ENCODE peak calls at places on chromosomes 13 and 19, in eight cellular contexts. One of them, this sample, is unnamed.

GRCh38 chr13:27079421-27079958 is 92.1 kb downstream of the USP12 start:
- DNase-seq in cardiac fibroblast: peak
- DNase-seq in hepatocyte: no peak
- DNase-seq in A549: no peak
- DNase-seq in dorsolateral prefrontal cortex: no peak
- DNase-seq in foreskin fibroblast: peak
- DNase-seq in heart right ventricle: no peak
- DNase-seq in colonic mucosa: no peak
- DNase-seq in this sample: no peak

GRCh38 chr19:14021474-14021873 is 6.5 kb upstream of the RLN3 start:
- DNase-seq in cardiac fibroblast: no peak
- DNase-seq in hepatocyte: no peak
- DNase-seq in A549: no peak
- DNase-seq in dorsolateral prefrontal cortex: no peak
- DNase-seq in foreskin fibroblast: no peak
- DNase-seq in heart right ventricle: no peak
- DNase-seq in colonic mucosa: no peak
- DNase-seq in this sample: no peak

GRCh38 chr19:11848594-11849263 is at the start of gene ZNF439:
- DNase-seq in cardiac fibroblast: peak
- DNase-seq in hepatocyte: peak
- DNase-seq in A549: no peak
- DNase-seq in dorsolateral prefrontal cortex: peak
- DNase-seq in foreskin fibroblast: peak
- DNase-seq in heart right ventricle: peak
- DNase-seq in colonic mucosa: peak
- DNase-seq in this sample: peak

GRCh38 chr13:105465745-105466144 is 1069.7 kb downstream of the EFNB2 start:
- DNase-seq in cardiac fibroblast: no peak
- DNase-seq in hepatocyte: no peak
- DNase-seq in A549: no peak
- DNase-seq in dorsolateral prefrontal cortex: no peak
- DNase-seq in foreskin fibroblast: no peak
- DNase-seq in heart right ventricle: no peak
- DNase-seq in colonic mucosa: no peak
- DNase-seq in this sample: no peak

GRCh38 chr13:59533561-59534337 is 630.0 kb downstream of the DIAPH3 start:
- DNase-seq in cardiac fibroblast: peak
- DNase-seq in hepatocyte: no peak
- DNase-seq in A549: no peak
- DNase-seq in dorsolateral prefrontal cortex: no peak
- DNase-seq in foreskin fibroblast: no peak
- DNase-seq in heart right ventricle: no peak
- DNase-seq in colonic mucosa: no peak
- DNase-seq in this sample: no peak

GRCh38 chr13:45821861-45822260 is 29.7 kb downstream of the SIAH3 start:
- DNase-seq in cardiac fibroblast: no peak
- DNase-seq in hepatocyte: no peak
- DNase-seq in A549: no peak
- DNase-seq in dorsolateral prefrontal cortex: no peak
- DNase-seq in foreskin fibroblast: no peak
- DNase-seq in heart right ventricle: no peak
- DNase-seq in colonic mucosa: no peak
- DNase-seq in this sample: no peak

GRCh38 chr19:30539315-30539714 is 167.1 kb downstream of the ZNF536 start:
- DNase-seq in cardiac fibroblast: no peak
- DNase-seq in hepatocyte: no peak
- DNase-seq in A549: no peak
- DNase-seq in dorsolateral prefrontal cortex: no peak
- DNase-seq in foreskin fibroblast: no peak
- DNase-seq in heart right ventricle: no peak
- DNase-seq in colonic mucosa: no peak
- DNase-seq in this sample: no peak

GRCh38 chr19:49710372-49710951 is 19.5 kb downstream of the CPT1C start:
- DNase-seq in cardiac fibroblast: peak
- DNase-seq in hepatocyte: no peak
- DNase-seq in A549: no peak
- DNase-seq in dorsolateral prefrontal cortex: no peak
- DNase-seq in foreskin fibroblast: peak
- DNase-seq in heart right ventricle: no peak
- DNase-seq in colonic mucosa: no peak
- DNase-seq in this sample: no peak

GRCh38 chr19:42083537-42083936 is 7.6 kb downstream of the ZNF574 start:
- DNase-seq in cardiac fibroblast: no peak
- DNase-seq in hepatocyte: no peak
- DNase-seq in A549: no peak
- DNase-seq in dorsolateral prefrontal cortex: no peak
- DNase-seq in foreskin fibroblast: no peak
- DNase-seq in heart right ventricle: no peak
- DNase-seq in colonic mucosa: no peak
- DNase-seq in this sample: no peak

GRCh38 chr13:39634956-39635355 is 20.5 kb upstream of the COG6 start:
- DNase-seq in cardiac fibroblast: no peak
- DNase-seq in hepatocyte: no peak
- DNase-seq in A549: no peak
- DNase-seq in dorsolateral prefrontal cortex: no peak
- DNase-seq in foreskin fibroblast: no peak
- DNase-seq in heart right ventricle: no peak
- DNase-seq in colonic mucosa: no peak
- DNase-seq in this sample: no peak

GRCh38 chr19:42316223-42317211 is 3.4 kb downstream of the TMEM145 start:
- DNase-seq in cardiac fibroblast: peak
- DNase-seq in hepatocyte: no peak
- DNase-seq in A549: no peak
- DNase-seq in dorsolateral prefrontal cortex: no peak
- DNase-seq in foreskin fibroblast: peak
- DNase-seq in heart right ventricle: no peak
- DNase-seq in colonic mucosa: no peak
- DNase-seq in this sample: no peak

GRCh38 chr19:28213476-28214082 is 999.4 kb downstream of the UQCRFS1 start:
- DNase-seq in cardiac fibroblast: peak
- DNase-seq in hepatocyte: no peak
- DNase-seq in A549: no peak
- DNase-seq in dorsolateral prefrontal cortex: no peak
- DNase-seq in foreskin fibroblast: no peak
- DNase-seq in heart right ventricle: no peak
- DNase-seq in colonic mucosa: no peak
- DNase-seq in this sample: no peak

GRCh38 chr19:6063576-6063961 is 46.7 kb downstream of the RFX2 start:
- DNase-seq in cardiac fibroblast: no peak
- DNase-seq in hepatocyte: no peak
- DNase-seq in A549: no peak
- DNase-seq in dorsolateral prefrontal cortex: no peak
- DNase-seq in foreskin fibroblast: no peak
- DNase-seq in heart right ventricle: no peak
- DNase-seq in colonic mucosa: no peak
- DNase-seq in this sample: no peak

GRCh38 chr19:51712461-51713081 is 11.2 kb downstream of the HAS1 start:
- DNase-seq in cardiac fibroblast: peak
- DNase-seq in hepatocyte: peak
- DNase-seq in A549: peak
- DNase-seq in dorsolateral prefrontal cortex: no peak
- DNase-seq in foreskin fibroblast: peak
- DNase-seq in heart right ventricle: no peak
- DNase-seq in colonic mucosa: no peak
- DNase-seq in this sample: no peak

GRCh38 chr13:80524447-80525215 is 183.7 kb upstream of the SPRY2 start:
- DNase-seq in cardiac fibroblast: peak
- DNase-seq in hepatocyte: no peak
- DNase-seq in A549: no peak
- DNase-seq in dorsolateral prefrontal cortex: no peak
- DNase-seq in foreskin fibroblast: peak
- DNase-seq in heart right ventricle: no peak
- DNase-seq in colonic mucosa: no peak
- DNase-seq in this sample: no peak

GRCh38 chr13:103194871-103195270 is 128.7 kb upstream of the SLC10A2 start:
- DNase-seq in cardiac fibroblast: no peak
- DNase-seq in hepatocyte: no peak
- DNase-seq in A549: no peak
- DNase-seq in dorsolateral prefrontal cortex: no peak
- DNase-seq in foreskin fibroblast: no peak
- DNase-seq in heart right ventricle: no peak
- DNase-seq in colonic mucosa: no peak
- DNase-seq in this sample: no peak

GRCh38 chr19:7871530-7872305 is 2.5 kb downstream of the PRR36 start:
- DNase-seq in cardiac fibroblast: peak
- DNase-seq in hepatocyte: peak
- DNase-seq in A549: peak
- DNase-seq in dorsolateral prefrontal cortex: peak
- DNase-seq in foreskin fibroblast: peak
- DNase-seq in heart right ventricle: peak
- DNase-seq in colonic mucosa: peak
- DNase-seq in this sample: peak

GRCh38 chr13:50187352-50188029 is 172.2 kb downstream of the KCNRG start:
- DNase-seq in cardiac fibroblast: no peak
- DNase-seq in hepatocyte: peak
- DNase-seq in A549: no peak
- DNase-seq in dorsolateral prefrontal cortex: no peak
- DNase-seq in foreskin fibroblast: no peak
- DNase-seq in heart right ventricle: no peak
- DNase-seq in colonic mucosa: no peak
- DNase-seq in this sample: no peak

GRCh38 chr13:105116966-105117365 is 1418.5 kb downstream of the EFNB2 start:
- DNase-seq in cardiac fibroblast: no peak
- DNase-seq in hepatocyte: no peak
- DNase-seq in A549: no peak
- DNase-seq in dorsolateral prefrontal cortex: no peak
- DNase-seq in foreskin fibroblast: no peak
- DNase-seq in heart right ventricle: no peak
- DNase-seq in colonic mucosa: no peak
- DNase-seq in this sample: no peak

GRCh38 chr19:10316229-10317044 is 622 bp upstream of the FDX2 start:
- DNase-seq in cardiac fibroblast: no peak
- DNase-seq in hepatocyte: no peak
- DNase-seq in A549: no peak
- DNase-seq in dorsolateral prefrontal cortex: no peak
- DNase-seq in foreskin fibroblast: no peak
- DNase-seq in heart right ventricle: no peak
- DNase-seq in colonic mucosa: peak
- DNase-seq in this sample: no peak

GRCh38 chr13:104114111-104114510 is 1047.9 kb upstream of the SLC10A2 start:
- DNase-seq in cardiac fibroblast: peak
- DNase-seq in hepatocyte: no peak
- DNase-seq in A549: no peak
- DNase-seq in dorsolateral prefrontal cortex: no peak
- DNase-seq in foreskin fibroblast: peak
- DNase-seq in heart right ventricle: no peak
- DNase-seq in colonic mucosa: no peak
- DNase-seq in this sample: no peak

GRCh38 chr13:29640665-29641064 is 45.2 kb upstream of the SLC7A1 start:
- DNase-seq in cardiac fibroblast: no peak
- DNase-seq in hepatocyte: no peak
- DNase-seq in A549: no peak
- DNase-seq in dorsolateral prefrontal cortex: no peak
- DNase-seq in foreskin fibroblast: no peak
- DNase-seq in heart right ventricle: no peak
- DNase-seq in colonic mucosa: no peak
- DNase-seq in this sample: no peak

GRCh38 chr13:66618702-66619101 is 611.4 kb downstream of the PCDH9 start:
- DNase-seq in cardiac fibroblast: peak
- DNase-seq in hepatocyte: peak
- DNase-seq in A549: peak
- DNase-seq in dorsolateral prefrontal cortex: no peak
- DNase-seq in foreskin fibroblast: peak
- DNase-seq in heart right ventricle: no peak
- DNase-seq in colonic mucosa: no peak
- DNase-seq in this sample: no peak
- TF ChIP-seq CTCF in cardiac fibroblast: peak
- TF ChIP-seq CTCF in hepatocyte: peak
- TF ChIP-seq CTCF in A549: peak
- TF ChIP-seq CTCF in dorsolateral prefrontal cortex: no peak
- TF ChIP-seq CTCF in foreskin fibroblast: peak
- TF ChIP-seq CTCF in heart right ventricle: no peak
- TF ChIP-seq CTCF in colonic mucosa: peak
- TF ChIP-seq CTCF in this sample: peak

GRCh38 chr19:18776288-18776594 is 14.9 kb downstream of the COMP start:
- DNase-seq in cardiac fibroblast: peak
- DNase-seq in hepatocyte: no peak
- DNase-seq in A549: no peak
- DNase-seq in dorsolateral prefrontal cortex: no peak
- DNase-seq in foreskin fibroblast: peak
- DNase-seq in heart right ventricle: no peak
- DNase-seq in colonic mucosa: no peak
- DNase-seq in this sample: no peak
- TF ChIP-seq CTCF in cardiac fibroblast: peak
- TF ChIP-seq CTCF in hepatocyte: peak
- TF ChIP-seq CTCF in A549: peak
- TF ChIP-seq CTCF in dorsolateral prefrontal cortex: no peak
- TF ChIP-seq CTCF in foreskin fibroblast: peak
- TF ChIP-seq CTCF in heart right ventricle: no peak
- TF ChIP-seq CTCF in colonic mucosa: no peak
- TF ChIP-seq CTCF in this sample: peak

GRCh38 chr13:60627071-60627686 is 230.2 kb downstream of the TDRD3 start:
- DNase-seq in cardiac fibroblast: peak
- DNase-seq in hepatocyte: peak
- DNase-seq in A549: peak
- DNase-seq in dorsolateral prefrontal cortex: peak
- DNase-seq in foreskin fibroblast: no peak
- DNase-seq in heart right ventricle: peak
- DNase-seq in colonic mucosa: no peak
- DNase-seq in this sample: no peak
- TF ChIP-seq CTCF in cardiac fibroblast: peak
- TF ChIP-seq CTCF in hepatocyte: peak
- TF ChIP-seq CTCF in A549: peak
- TF ChIP-seq CTCF in dorsolateral prefrontal cortex: peak
- TF ChIP-seq CTCF in foreskin fibroblast: peak
- TF ChIP-seq CTCF in heart right ventricle: peak
- TF ChIP-seq CTCF in colonic mucosa: no peak
- TF ChIP-seq CTCF in this sample: peak

GRCh38 chr19:37329686-37330085 is 41.2 kb upstream of the ZNF527 start:
- DNase-seq in cardiac fibroblast: peak
- DNase-seq in hepatocyte: no peak
- DNase-seq in A549: no peak
- DNase-seq in dorsolateral prefrontal cortex: no peak
- DNase-seq in foreskin fibroblast: peak
- DNase-seq in heart right ventricle: no peak
- DNase-seq in colonic mucosa: no peak
- DNase-seq in this sample: no peak
- TF ChIP-seq CTCF in cardiac fibroblast: no peak
- TF ChIP-seq CTCF in hepatocyte: peak
- TF ChIP-seq CTCF in A549: no peak
- TF ChIP-seq CTCF in dorsolateral prefrontal cortex: no peak
- TF ChIP-seq CTCF in foreskin fibroblast: no peak
- TF ChIP-seq CTCF in heart right ventricle: no peak
- TF ChIP-seq CTCF in colonic mucosa: no peak
- TF ChIP-seq CTCF in this sample: peak

This sample was measured in D721Med.